ENCODE peak calls at places on chromosomes 12 and 14, in five cellular contexts. One of them, this sample, is unnamed.

GRCh38 chr12:111121840-111122239 is 201.5 kb upstream of the MYL2 start:
- DNase-seq in endodermal cell: no peak
- DNase-seq in CD8-positive, alpha-beta T cell: no peak
- DNase-seq in nephron progenitor cell: no peak
- DNase-seq in A549: no peak
- DNase-seq in this sample: no peak

GRCh38 chr14:104178279-104178678 is 39.9 kb downstream of the KIF26A start:
- DNase-seq in CD8-positive, alpha-beta T cell: no peak
- DNase-seq in nephron progenitor cell: no peak
- DNase-seq in endodermal cell: no peak
- DNase-seq in A549: no peak
- DNase-seq in this sample: no peak

GRCh38 chr12:51080136-51080535 is 3.3 kb downstream of the CSRNP2 start:
- DNase-seq in CD8-positive, alpha-beta T cell: no peak
- DNase-seq in nephron progenitor cell: no peak
- DNase-seq in A549: no peak
- DNase-seq in endodermal cell: no peak
- DNase-seq in this sample: no peak

GRCh38 chr12:48824112-48824511 is 5.8 kb downstream of the CACNB3 start:
- DNase-seq in A549: no peak
- DNase-seq in nephron progenitor cell: no peak
- DNase-seq in CD8-positive, alpha-beta T cell: no peak
- DNase-seq in endodermal cell: peak; percentile 87
- DNase-seq in this sample: peak; percentile 92

GRCh38 chr12:52221912-52222457 is 11.1 kb upstream of the KRT7 start:
- DNase-seq in endodermal cell: peak; percentile 99
- DNase-seq in CD8-positive, alpha-beta T cell: peak; percentile 34
- DNase-seq in A549: no peak
- DNase-seq in nephron progenitor cell: peak; percentile 78
- DNase-seq in this sample: peak; percentile 93

GRCh38 chr12:41936333-41936732 is 208.3 kb downstream of the GXYLT1 start:
- DNase-seq in nephron progenitor cell: no peak
- DNase-seq in endodermal cell: no peak
- DNase-seq in A549: no peak
- DNase-seq in CD8-positive, alpha-beta T cell: no peak
- DNase-seq in this sample: no peak

GRCh38 chr14:101075025-101075800 is 171.7 kb upstream of the RTL1 start:
- DNase-seq in A549: no peak
- DNase-seq in nephron progenitor cell: no peak
- DNase-seq in endodermal cell: peak; percentile 48
- DNase-seq in CD8-positive, alpha-beta T cell: no peak
- DNase-seq in this sample: no peak

GRCh38 chr14:98949506-98950135 is 322.4 kb downstream of the BCL11B start:
- DNase-seq in endodermal cell: no peak
- DNase-seq in A549: no peak
- DNase-seq in CD8-positive, alpha-beta T cell: no peak
- DNase-seq in nephron progenitor cell: no peak
- DNase-seq in this sample: no peak

GRCh38 chr14:74325446-74325845 is 22.7 kb upstream of the ABCD4 start:
- DNase-seq in A549: no peak
- DNase-seq in endodermal cell: no peak
- DNase-seq in CD8-positive, alpha-beta T cell: no peak
- DNase-seq in nephron progenitor cell: no peak
- DNase-seq in this sample: no peak

GRCh38 chr12:2443766-2444165 is 351.0 kb upstream of the FKBP4 start:
- DNase-seq in A549: no peak
- DNase-seq in nephron progenitor cell: no peak
- DNase-seq in CD8-positive, alpha-beta T cell: no peak
- DNase-seq in endodermal cell: no peak
- DNase-seq in this sample: no peak

GRCh38 chr14:77076118-77076631 is 21.9 kb upstream of the CIPC start:
- DNase-seq in CD8-positive, alpha-beta T cell: no peak
- DNase-seq in nephron progenitor cell: peak; percentile 51
- DNase-seq in A549: no peak
- DNase-seq in endodermal cell: peak; percentile 84
- DNase-seq in this sample: no peak

GRCh38 chr12:109958374-109958773 is 37.8 kb downstream of the GIT2 start:
- DNase-seq in A549: no peak
- DNase-seq in CD8-positive, alpha-beta T cell: no peak
- DNase-seq in nephron progenitor cell: no peak
- DNase-seq in endodermal cell: no peak
- DNase-seq in this sample: no peak

GRCh38 chr12:78672033-78672432 is 192.5 kb upstream of the SYT1 start:
- DNase-seq in A549: no peak
- DNase-seq in endodermal cell: peak; percentile 65
- DNase-seq in CD8-positive, alpha-beta T cell: no peak
- DNase-seq in nephron progenitor cell: no peak
- DNase-seq in this sample: no peak

GRCh38 chr12:64273527-64274403 is 51.7 kb upstream of the KICS2 start:
- DNase-seq in A549: peak; percentile 27
- DNase-seq in CD8-positive, alpha-beta T cell: no peak
- DNase-seq in nephron progenitor cell: peak; percentile 22
- DNase-seq in endodermal cell: peak; percentile 93
- DNase-seq in this sample: peak; percentile 82

GRCh38 chr12:30687265-30687986 is 8.2 kb downstream of the IPO8 start:
- DNase-seq in CD8-positive, alpha-beta T cell: no peak
- DNase-seq in A549: no peak
- DNase-seq in endodermal cell: no peak
- DNase-seq in nephron progenitor cell: no peak
- DNase-seq in this sample: no peak

GRCh38 chr12:50390284-50390683 is 6.1 kb downstream of the FAM186A start:
- DNase-seq in A549: peak; percentile 35
- DNase-seq in nephron progenitor cell: no peak
- DNase-seq in CD8-positive, alpha-beta T cell: no peak
- DNase-seq in endodermal cell: no peak
- DNase-seq in this sample: no peak

GRCh38 chr12:132139912-132140311 is 4.2 kb downstream of the DDX51 start:
- DNase-seq in endodermal cell: no peak
- DNase-seq in nephron progenitor cell: no peak
- DNase-seq in A549: no peak
- DNase-seq in CD8-positive, alpha-beta T cell: no peak
- DNase-seq in this sample: no peak

GRCh38 chr14:85701763-85702162 is 171.8 kb downstream of the FLRT2 start:
- DNase-seq in A549: no peak
- DNase-seq in CD8-positive, alpha-beta T cell: no peak
- DNase-seq in nephron progenitor cell: no peak
- DNase-seq in endodermal cell: no peak
- DNase-seq in this sample: no peak

GRCh38 chr12:80241576-80242273 is 142.4 kb downstream of the OTOGL start:
- DNase-seq in CD8-positive, alpha-beta T cell: no peak
- DNase-seq in endodermal cell: no peak
- DNase-seq in nephron progenitor cell: no peak
- DNase-seq in A549: no peak
- DNase-seq in this sample: no peak

GRCh38 chr12:117279606-117280005 is 81.8 kb downstream of the NOS1 start:
- DNase-seq in nephron progenitor cell: no peak
- DNase-seq in CD8-positive, alpha-beta T cell: no peak
- DNase-seq in endodermal cell: peak; percentile 85
- DNase-seq in A549: no peak
- DNase-seq in this sample: peak; percentile 93

GRCh38 chr12:42426733-42427132 is 100.8 kb downstream of the PPHLN1 start:
- DNase-seq in nephron progenitor cell: no peak
- DNase-seq in A549: peak; percentile 21
- DNase-seq in endodermal cell: peak; percentile 80
- DNase-seq in CD8-positive, alpha-beta T cell: no peak
- DNase-seq in this sample: peak; percentile 55